ENCODE peak calls at places on chromosomes 5 and 9, in six cellular contexts. L, U, J, Q, R and T are unnamed samples. For H3K4me1, the result is how much of the 10 kb centered on the place peaks cover.

GRCh38 chr9:93898502-93899426 is 56.4 kb downstream of the BARX1 start:
- DNase-seq in L (no peak), U (no peak), J (no peak), Q (no peak), R (peak), T (peak)

GRCh38 chr5:112957970-112958773 is 18.4 kb upstream of the DCP2 start:
- DNase-seq in L (peak), U (peak), J (peak), Q (peak), R (peak), T (peak)

GRCh38 chr9:114777841-114778240 is 28.0 kb downstream of the TNFSF15 start:
- DNase-seq in L (no peak), U (no peak), J (no peak), Q (no peak), R (no peak), T (no peak)

GRCh38 chr5:36407396-36407795 is 105.7 kb upstream of the RANBP3L start:
- DNase-seq in L (no peak), U (no peak), J (no peak), Q (no peak), R (no peak), T (no peak)

GRCh38 chr5:132176987-132177386 is 50.7 kb downstream of the P4HA2 start:
- DNase-seq in L (no peak), U (peak), J (no peak), Q (no peak), R (no peak), T (no peak)

GRCh38 chr5:14516901-14517300 is 64.7 kb upstream of the OTULINL start:
- DNase-seq in L (no peak), U (no peak), J (no peak), Q (no peak), R (no peak), T (no peak)

GRCh38 chr9:99143661-99144060 is 38.7 kb downstream of the TGFBR1 start:
- DNase-seq in L (no peak), U (no peak), J (peak), Q (no peak), R (no peak), T (no peak)

GRCh38 chr5:68544656-68545565 is 329.4 kb downstream of the PIK3R1 start:
- DNase-seq in L (no peak), U (no peak), J (peak), Q (no peak), R (no peak), T (peak)

GRCh38 chr5:143826909-143827514 is 15.1 kb downstream of the HMHB1 start:
- DNase-seq in L (no peak), U (no peak), J (peak), Q (no peak), R (no peak), T (no peak)

GRCh38 chr9:70609542-70610286 is 195.3 kb upstream of the KLF9 start:
- DNase-seq in L (peak), U (peak), J (peak), Q (no peak), R (no peak), T (peak)

GRCh38 chr5:43191740-43192557 is at the start of gene NIM1K:
- DNase-seq in L (peak), U (peak), J (no peak), Q (peak), R (peak), T (peak)

GRCh38 chr5:56848206-56848605 is 32.9 kb downstream of the MAP3K1 start:
- DNase-seq in L (no peak), U (no peak), J (no peak), Q (no peak), R (no peak), T (no peak)

GRCh38 chr9:130846487-130847305 is 11.6 kb downstream of the ABL1 start:
- DNase-seq in L (peak), U (peak), J (peak), Q (peak), R (no peak), T (peak)

GRCh38 chr5:66828551-66829421 is 232.6 kb downstream of the MAST4 start:
- DNase-seq in L (peak), U (peak), J (peak), Q (peak), R (peak), T (peak)

GRCh38 chr5:1386274-1386717 is 41.4 kb upstream of the CLPTM1L start:
- DNase-seq in L (peak), U (peak), J (peak), Q (peak), R (peak), T (no peak)

GRCh38 chr5:149403923-149404745 is 25.0 kb upstream of the IL17B start:
- DNase-seq in L (no peak), U (peak), J (no peak), Q (no peak), R (no peak), T (peak)

GRCh38 chr5:139676951-139677367 is 28.8 kb downstream of the CXXC5 start:
- DNase-seq in L (no peak), U (no peak), J (no peak), Q (peak), R (no peak), T (no peak)

GRCh38 chr5:151696470-151697061 is 9.9 kb upstream of the SPARC start:
- DNase-seq in L (peak), U (peak), J (peak), Q (peak), R (no peak), T (peak)

GRCh38 chr5:107455111-107455544 is 215.6 kb downstream of the EFNA5 start:
- DNase-seq in L (no peak), U (peak), J (peak), Q (no peak), R (no peak), T (no peak)

GRCh38 chr5:135691116-135691515 is 112.3 kb upstream of the CXCL14 start:
- DNase-seq in L (no peak), U (no peak), J (no peak), Q (no peak), R (no peak), T (no peak)

GRCh38 chr5:136016945-136017530 is 11.8 kb upstream of the TGFBI start:
- DNase-seq in L (no peak), U (peak), J (peak), Q (peak), R (no peak), T (no peak)

GRCh38 chr9:14180077-14180941 is 133.6 kb downstream of the NFIB start:
- DNase-seq in L (peak), U (peak), J (peak), Q (no peak), R (no peak), T (peak)

GRCh38 chr9:26054600-26055516 is 376.6 kb upstream of the TUSC1 start:
- DNase-seq in L (no peak), U (no peak), J (no peak), Q (no peak), R (no peak), T (no peak)

GRCh38 chr5:72320022-72320898 is at the start of the genes MRPS27 and PTCD2:
- DNase-seq in L (peak), U (peak), J (peak), Q (peak), R (peak), T (peak)

GRCh38 chr9:84054341-84055010 is 73.9 kb downstream of the RMI1 start:
- DNase-seq in L (no peak), U (no peak), J (no peak), Q (no peak), R (no peak), T (no peak)

GRCh38 chr9:115167175-115167574 is 49.2 kb upstream of the TNC start:
- DNase-seq in L (no peak), U (peak), J (peak), Q (no peak), R (no peak), T (no peak)

GRCh38 chr9:23766613-23767012 is 59.4 kb downstream of the ELAVL2 start:
- DNase-seq in L (no peak), U (no peak), J (no peak), Q (no peak), R (no peak), T (no peak)

GRCh38 chr9:123469231-123469630 is 113.2 kb downstream of the CRB2 start:
- DNase-seq in L (no peak), U (no peak), J (no peak), Q (no peak), R (no peak), T (no peak)

DNA sequence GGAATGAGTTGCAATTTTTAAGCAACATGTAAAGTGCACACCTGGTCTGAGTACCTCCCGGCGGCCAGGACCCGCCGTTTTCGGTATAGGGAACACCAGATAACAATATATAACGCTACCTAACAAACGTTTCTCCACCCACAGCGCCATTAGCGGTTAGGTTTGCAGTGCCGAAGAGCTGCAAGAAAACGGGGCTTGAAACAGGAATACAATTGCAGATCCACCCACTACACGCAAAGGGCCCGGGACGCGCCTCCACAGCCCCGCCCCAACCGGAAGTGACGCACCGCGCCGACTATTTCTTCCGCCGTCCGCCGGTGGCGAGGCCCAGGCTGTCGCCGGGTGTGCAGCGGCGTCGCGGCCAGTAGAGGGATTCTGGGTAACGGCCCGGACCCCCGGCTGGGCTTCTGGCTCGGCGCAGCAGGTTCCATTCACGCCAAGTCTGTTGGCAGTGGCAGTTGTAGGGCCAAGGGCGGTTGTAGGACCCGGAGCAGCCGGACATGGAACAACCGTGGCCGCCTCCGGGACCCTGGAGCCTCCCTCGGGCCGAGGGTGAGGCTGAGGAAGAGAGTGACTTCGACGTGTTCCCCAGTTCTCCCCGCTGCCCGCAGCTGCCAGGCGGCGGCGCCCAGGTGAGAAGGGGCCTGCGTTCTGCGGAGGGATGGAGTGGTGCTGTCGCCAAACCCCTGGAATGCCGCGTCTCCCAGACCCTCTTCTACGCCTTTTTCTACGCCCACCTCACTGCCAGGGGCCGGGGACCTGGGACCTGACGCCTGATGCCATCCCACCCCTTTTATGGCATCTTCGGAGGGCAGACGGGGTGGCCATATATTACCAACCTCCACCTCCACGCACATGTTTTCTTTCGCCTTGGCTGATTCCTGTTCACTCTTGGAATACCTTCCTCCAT is at the start of gene CDC37L1:
- DNase-seq in L (peak), U (peak), J (peak), Q (peak), R (peak), T (peak)
- TF ChIP-seq CTCF in L (peak), U (peak), J (peak), Q (peak), R (peak), T (peak)

GRCh38 chr9:129331366-129331765 is 153.3 kb upstream of the IER5L start:
- DNase-seq in L (no peak), U (no peak), J (no peak), Q (no peak), R (no peak), T (no peak)

GRCh38 chr9:129326061-129327005 is 148.3 kb upstream of the IER5L start:
- DNase-seq in L (no peak), U (no peak), J (no peak), Q (no peak), R (peak), T (no peak)

GRCh38 chr9:129327552-129328283 is 149.7 kb upstream of the IER5L start:
- DNase-seq in L (no peak), U (no peak), J (no peak), Q (no peak), R (no peak), T (no peak)

GRCh38 chr9:129330711-129331279 is 152.7 kb upstream of the IER5L start:
- DNase-seq in L (no peak), U (peak), J (no peak), Q (no peak), R (no peak), T (no peak)

GRCh38 chr9:129328357-129329103 is 150.5 kb upstream of the IER5L start:
- DNase-seq in L (no peak), U (peak), J (no peak), Q (no peak), R (no peak), T (no peak)
- H3K4me1 ChIP-seq in L (under half), U (under half), J (under half), Q (under half), R (under half), T (under half)

DNA sequence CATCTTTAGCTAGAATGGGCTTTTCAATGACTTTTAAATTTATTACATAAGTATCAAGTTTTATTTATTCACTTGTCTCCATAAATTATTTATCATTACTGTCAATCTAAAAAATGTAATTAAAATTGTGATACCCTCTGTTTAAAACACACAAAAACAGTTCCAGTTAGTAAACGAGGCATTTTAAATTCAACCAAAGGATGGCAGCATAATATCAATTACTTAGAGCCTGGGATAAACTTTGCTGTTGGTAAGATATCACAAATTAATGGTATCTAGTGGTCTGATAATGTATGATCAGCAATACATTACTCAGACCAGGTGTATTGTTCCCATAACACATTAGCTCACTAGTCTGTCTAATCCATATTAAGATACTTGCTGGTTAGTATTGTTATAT is 9.6 kb upstream of the IFNE start:
- DNase-seq in L (no peak), U (no peak), J (no peak), Q (no peak), R (no peak), T (no peak)
- TF ChIP-seq CTCF in L (no peak), U (no peak), J (no peak), Q (no peak), R (no peak), T (no peak)

GRCh38 chr5:179795049-179795862 is 1.5 kb downstream of the LTC4S start:
- DNase-seq in L (no peak), U (no peak), J (peak), Q (no peak), R (peak), T (peak)

GRCh38 chr5:179793470-179794139 is at the start of gene LTC4S:
- DNase-seq in L (peak), U (peak), J (no peak), Q (no peak), R (peak), T (peak)

GRCh38 chr5:179792612-179793469 is 945 bp upstream of the LTC4S start:
- DNase-seq in L (no peak), U (no peak), J (no peak), Q (no peak), R (peak), T (no peak)

GRCh38 chr5:179794575-179794974 is 789 bp downstream of the LTC4S start:
- DNase-seq in L (no peak), U (no peak), J (no peak), Q (no peak), R (no peak), T (no peak)

DNA sequence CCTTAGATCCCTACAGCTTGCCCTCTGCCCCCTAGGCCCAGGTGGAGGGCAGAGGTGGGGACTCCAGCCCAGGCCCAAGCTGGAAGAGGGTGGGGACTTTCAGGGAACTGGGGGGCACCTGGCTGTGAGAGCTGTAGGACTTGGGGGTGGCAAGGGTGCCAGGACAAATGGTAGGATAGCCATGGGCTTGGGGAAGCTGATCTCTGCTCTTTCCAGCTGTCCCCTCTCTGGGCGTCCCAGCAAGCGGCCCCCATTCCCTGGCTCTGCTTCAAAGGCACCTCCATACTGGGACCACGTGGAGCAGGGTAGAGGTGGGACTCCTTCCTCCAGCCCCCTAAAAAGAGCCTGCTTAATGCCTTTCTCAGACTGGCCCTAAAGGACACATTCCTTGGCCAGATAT is 385 bp downstream of the LTC4S start:
- DNase-seq in L (no peak), U (no peak), J (no peak), Q (no peak), R (no peak), T (no peak)
- H3K4me1 ChIP-seq in L (under half), U (under half), J (under half), Q (under half), R (half or more), T (under half)

GRCh38 chr5:173886157-173886556 is 2.0 kb upstream of the CPEB4 start:
- DNase-seq in L (no peak), U (no peak), J (no peak), Q (no peak), R (no peak), T (no peak)
- TF ChIP-seq CTCF in L (no peak), U (no peak), J (peak), Q (peak), R (no peak), T (no peak)